ENCODE peak calls at places on chromosomes 16 and 17, in five cellular contexts. One of them, this sample, is unnamed. For H3K9me3, the result is how much of the 10 kb centered on the place peaks cover.

GRCh38 chr16:58333937-58334336 is 39.1 kb upstream of the PRSS54 start:
- DNase-seq in heart right ventricle: no peak
- DNase-seq in H9: no peak
- DNase-seq in AG04450: no peak
- DNase-seq in heart left ventricle: no peak
- DNase-seq in this sample: no peak

GRCh38 chr17:75631353-75631752 is 1.9 kb upstream of the SMIM5 start:
- DNase-seq in heart right ventricle: no peak
- DNase-seq in H9: no peak
- DNase-seq in heart left ventricle: no peak
- DNase-seq in AG04450: no peak
- DNase-seq in this sample: no peak

GRCh38 chr17:80024206-80024972 is 11.3 kb downstream of the TBC1D16 start:
- DNase-seq in heart right ventricle: no peak
- DNase-seq in heart left ventricle: no peak
- DNase-seq in AG04450: no peak
- DNase-seq in H9: no peak
- DNase-seq in this sample: no peak

GRCh38 chr17:29648005-29648404 is 25.3 kb upstream of the CORO6 start:
- DNase-seq in H9: no peak
- DNase-seq in AG04450: no peak
- DNase-seq in heart right ventricle: no peak
- DNase-seq in heart left ventricle: no peak
- DNase-seq in this sample: no peak

GRCh38 chr17:41919165-41919817 is 540 bp upstream of the ACLY start:
- DNase-seq in heart left ventricle: no peak
- DNase-seq in heart right ventricle: no peak
- DNase-seq in AG04450: no peak
- DNase-seq in H9: peak
- DNase-seq in this sample: peak

GRCh38 chr16:84763164-84763563 is 56.6 kb upstream of the CRISPLD2 start:
- DNase-seq in H9: no peak
- DNase-seq in heart left ventricle: no peak
- DNase-seq in AG04450: no peak
- DNase-seq in heart right ventricle: no peak
- DNase-seq in this sample: no peak

GRCh38 chr17:34163681-34164080 is 91.4 kb upstream of the CCL2 start:
- DNase-seq in AG04450: no peak
- DNase-seq in heart left ventricle: no peak
- DNase-seq in H9: peak
- DNase-seq in heart right ventricle: no peak
- DNase-seq in this sample: no peak

GRCh38 chr16:89370601-89371000 is 119.8 kb downstream of the ANKRD11 start:
- DNase-seq in AG04450: no peak
- DNase-seq in H9: no peak
- DNase-seq in heart left ventricle: no peak
- DNase-seq in heart right ventricle: no peak
- DNase-seq in this sample: no peak

GRCh38 chr17:17841620-17842025 is 4.8 kb upstream of the SREBF1 start:
- DNase-seq in H9: peak
- DNase-seq in heart left ventricle: peak
- DNase-seq in AG04450: no peak
- DNase-seq in heart right ventricle: peak
- DNase-seq in this sample: no peak

GRCh38 chr16:27311897-27312303 is 1.9 kb upstream of the IL4R start:
- DNase-seq in heart left ventricle: no peak
- DNase-seq in AG04450: no peak
- DNase-seq in H9: no peak
- DNase-seq in heart right ventricle: no peak
- DNase-seq in this sample: no peak

GRCh38 chr17:82528484-82529265 is 9.1 kb downstream of the FOXK2 start:
- DNase-seq in heart right ventricle: peak
- DNase-seq in AG04450: no peak
- DNase-seq in H9: peak
- DNase-seq in heart left ventricle: peak
- DNase-seq in this sample: no peak

GRCh38 chr17:323181-323580 is 29.4 kb downstream of the RPH3AL start:
- DNase-seq in heart right ventricle: no peak
- DNase-seq in H9: no peak
- DNase-seq in heart left ventricle: no peak
- DNase-seq in AG04450: no peak
- DNase-seq in this sample: no peak

GRCh38 chr17:9239260-9239820 is 218.0 kb downstream of the NTN1 start:
- DNase-seq in heart left ventricle: no peak
- DNase-seq in AG04450: no peak
- DNase-seq in heart right ventricle: no peak
- DNase-seq in H9: peak
- DNase-seq in this sample: no peak

GRCh38 chr17:78407387-78407990 is 29.0 kb downstream of the PGS1 start:
- DNase-seq in heart right ventricle: no peak
- DNase-seq in heart left ventricle: no peak
- DNase-seq in H9: no peak
- DNase-seq in AG04450: no peak
- DNase-seq in this sample: no peak

GRCh38 chr16:84520778-84521770 is 16.6 kb upstream of the MEAK7 start:
- DNase-seq in AG04450: no peak
- DNase-seq in heart right ventricle: no peak
- DNase-seq in heart left ventricle: no peak
- DNase-seq in H9: no peak
- DNase-seq in this sample: no peak

GRCh38 chr17:60094754-60095153 is 16.0 kb upstream of the HEATR6 start:
- DNase-seq in heart right ventricle: no peak
- DNase-seq in heart left ventricle: no peak
- DNase-seq in AG04450: no peak
- DNase-seq in H9: no peak
- DNase-seq in this sample: no peak

GRCh38 chr16:19874816-19875546 is 9.7 kb downstream of the GPRC5B start:
- DNase-seq in AG04450: no peak
- DNase-seq in heart right ventricle: no peak
- DNase-seq in H9: no peak
- DNase-seq in heart left ventricle: no peak
- DNase-seq in this sample: no peak

GRCh38 chr17:63082273-63082861 is 116.3 kb downstream of the TANC2 start:
- DNase-seq in H9: no peak
- DNase-seq in heart left ventricle: no peak
- DNase-seq in AG04450: peak
- DNase-seq in heart right ventricle: no peak
- DNase-seq in this sample: no peak

GRCh38 chr17:62135742-62136141 is 70.7 kb upstream of the MED13 start:
- DNase-seq in AG04450: no peak
- DNase-seq in H9: no peak
- DNase-seq in heart left ventricle: no peak
- DNase-seq in heart right ventricle: no peak
- DNase-seq in this sample: no peak

GRCh38 chr16:10558305-10558704 is 22.1 kb downstream of the EMP2 start:
- DNase-seq in heart left ventricle: no peak
- DNase-seq in heart right ventricle: no peak
- DNase-seq in AG04450: no peak
- DNase-seq in H9: no peak
- DNase-seq in this sample: no peak

GRCh38 chr17:18155179-18155578 is 28.4 kb upstream of the ALKBH5 start:
- DNase-seq in AG04450: no peak
- DNase-seq in H9: no peak
- DNase-seq in heart right ventricle: no peak
- DNase-seq in heart left ventricle: no peak
- DNase-seq in this sample: no peak

GRCh38 chr16:19520861-19521331 is 1.0 kb downstream of the GDE1 start:
- DNase-seq in AG04450: no peak
- DNase-seq in heart left ventricle: no peak
- DNase-seq in heart right ventricle: no peak
- DNase-seq in H9: no peak
- DNase-seq in this sample: no peak

GRCh38 chr16:79081292-79082066 is 519.1 kb downstream of the MAF start:
- DNase-seq in AG04450: no peak
- DNase-seq in heart right ventricle: no peak
- DNase-seq in H9: no peak
- DNase-seq in heart left ventricle: no peak
- DNase-seq in this sample: no peak

GRCh38 chr16:89923640-89924297 is 627 bp downstream of the TUBB3 start:
- DNase-seq in heart left ventricle: no peak
- DNase-seq in AG04450: no peak
- DNase-seq in heart right ventricle: no peak
- DNase-seq in H9: peak
- DNase-seq in this sample: no peak

GRCh38 chr17:83096401-83097220 is 17.2 kb downstream of the METRNL start:
- DNase-seq in heart left ventricle: no peak
- DNase-seq in heart right ventricle: no peak
- DNase-seq in AG04450: no peak
- DNase-seq in H9: no peak
- DNase-seq in this sample: no peak

GRCh38 chr16:48613061-48613957 is 3.3 kb upstream of the N4BP1 start:
- DNase-seq in heart right ventricle: no peak
- DNase-seq in AG04450: peak
- DNase-seq in H9: no peak
- DNase-seq in heart left ventricle: no peak
- DNase-seq in this sample: no peak

GRCh38 chr16:74439685-74440084 is 18.4 kb upstream of the CLEC18B start:
- DNase-seq in heart left ventricle: no peak
- DNase-seq in heart right ventricle: no peak
- DNase-seq in H9: no peak
- DNase-seq in AG04450: no peak
- DNase-seq in this sample: no peak

GRCh38 chr17:43316522-43317142 is 82.2 kb upstream of the ARL4D start:
- DNase-seq in heart right ventricle: no peak
- DNase-seq in heart left ventricle: no peak
- DNase-seq in AG04450: no peak
- DNase-seq in H9: peak
- DNase-seq in this sample: no peak

GRCh38 chr17:16926591-16927451 is 45.1 kb downstream of the TNFRSF13B start:
- DNase-seq in heart right ventricle: no peak
- DNase-seq in AG04450: no peak
- DNase-seq in H9: no peak
- DNase-seq in heart left ventricle: no peak
- DNase-seq in this sample: no peak

GRCh38 chr17:46154151-46154816 is 38.9 kb downstream of the KANSL1 start:
- DNase-seq in AG04450: no peak
- DNase-seq in heart left ventricle: no peak
- DNase-seq in H9: no peak
- DNase-seq in heart right ventricle: no peak
- DNase-seq in this sample: no peak

GRCh38 chr17:64938925-64939474 is 19.7 kb upstream of the LRRC37A3 start:
- DNase-seq in AG04450: no peak
- DNase-seq in heart right ventricle: peak
- DNase-seq in H9: peak
- DNase-seq in heart left ventricle: peak
- DNase-seq in this sample: no peak

GRCh38 chr16:9091867-9092281 is 430 bp downstream of the HAPSTR1 start:
- DNase-seq in H9: no peak
- DNase-seq in heart right ventricle: peak
- DNase-seq in AG04450: no peak
- DNase-seq in heart left ventricle: peak
- DNase-seq in this sample: no peak

GRCh38 chr17:21379080-21379711 is 3.0 kb downstream of the KCNJ12 start:
- DNase-seq in heart left ventricle: peak
- DNase-seq in heart right ventricle: peak
- DNase-seq in H9: no peak
- DNase-seq in AG04450: no peak
- DNase-seq in this sample: no peak

GRCh38 chr17:19382581-19383444 is 4.2 kb downstream of the MFAP4 start:
- DNase-seq in H9: no peak
- DNase-seq in heart left ventricle: no peak
- DNase-seq in heart right ventricle: no peak
- DNase-seq in AG04450: no peak
- DNase-seq in this sample: no peak

GRCh38 chr17:19384723-19385391 is 2.1 kb downstream of the MFAP4 start:
- DNase-seq in heart left ventricle: peak
- DNase-seq in heart right ventricle: peak
- DNase-seq in H9: no peak
- DNase-seq in AG04450: peak
- DNase-seq in this sample: no peak

GRCh38 chr17:19381741-19382444 is 3.6 kb downstream of the MAPK7 start:
- DNase-seq in H9: no peak
- DNase-seq in heart left ventricle: no peak
- DNase-seq in heart right ventricle: no peak
- DNase-seq in AG04450: no peak
- DNase-seq in this sample: no peak

GRCh38 chr17:19386276-19386863 is 620 bp downstream of the MFAP4 start:
- DNase-seq in heart right ventricle: no peak
- DNase-seq in H9: no peak
- DNase-seq in AG04450: peak
- DNase-seq in heart left ventricle: no peak
- DNase-seq in this sample: no peak

GRCh38 chr17:19383681-19384470 is 3.1 kb downstream of the MFAP4 start:
- DNase-seq in heart left ventricle: no peak
- DNase-seq in AG04450: no peak
- DNase-seq in H9: no peak
- DNase-seq in heart right ventricle: no peak
- DNase-seq in this sample: no peak
- H3K27ac ChIP-seq in heart left ventricle: peak
- H3K27ac ChIP-seq in AG04450: peak
- H3K27ac ChIP-seq in H9: no peak
- H3K27ac ChIP-seq in heart right ventricle: peak
- H3K27ac ChIP-seq in this sample: no peak

GRCh38 chr16:31331141-31331764 is 23.7 kb upstream of the ITGAX start:
- DNase-seq in heart right ventricle: no peak
- DNase-seq in heart left ventricle: no peak
- DNase-seq in H9: peak
- DNase-seq in AG04450: no peak
- DNase-seq in this sample: no peak
- H3K9me3 ChIP-seq in heart right ventricle: under half
- H3K9me3 ChIP-seq in heart left ventricle: under half
- H3K9me3 ChIP-seq in H9: under half
- H3K9me3 ChIP-seq in AG04450: under half
- H3K9me3 ChIP-seq in this sample: under half

DNA sequence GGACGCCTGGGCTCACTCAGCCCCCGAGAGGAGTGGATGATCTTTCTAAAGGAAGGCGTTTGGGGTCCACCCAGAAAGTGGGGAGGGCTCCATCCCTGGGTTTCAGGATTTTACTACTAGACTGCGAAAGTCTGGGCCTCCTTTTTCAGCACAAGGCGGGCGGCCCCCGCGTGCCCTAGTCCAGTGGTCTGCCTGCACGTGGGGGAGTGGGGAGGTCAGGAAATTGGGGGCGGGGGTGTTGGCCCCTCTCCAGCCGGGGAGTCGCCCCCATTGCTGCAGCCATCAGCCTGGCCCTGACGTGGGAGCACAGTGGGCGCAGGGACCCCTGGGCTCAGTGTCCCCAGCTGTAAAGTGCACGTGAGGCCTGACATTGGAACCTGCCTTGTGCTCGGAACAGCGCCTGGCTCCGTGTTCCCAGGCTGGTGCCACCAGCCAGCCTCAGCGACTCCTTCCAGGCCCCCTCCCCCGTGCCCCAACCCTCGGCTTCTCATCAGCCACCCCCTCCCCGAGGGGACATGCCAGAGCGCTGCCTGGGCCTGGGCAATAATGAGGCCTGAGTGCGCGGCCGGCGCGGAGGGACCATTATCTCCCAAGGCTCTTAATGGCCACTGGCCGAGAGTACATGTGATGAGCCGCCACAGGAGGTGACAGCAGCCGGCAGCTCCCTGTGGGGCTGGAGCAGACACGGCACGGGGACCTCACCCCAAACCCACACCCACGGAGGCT is 2.4 kb upstream of the C1QTNF8 start:
- DNase-seq in heart left ventricle: no peak
- DNase-seq in H9: no peak
- DNase-seq in AG04450: no peak
- DNase-seq in heart right ventricle: no peak
- DNase-seq in this sample: no peak
- H3K27ac ChIP-seq in heart left ventricle: peak
- H3K27ac ChIP-seq in H9: no peak
- H3K27ac ChIP-seq in AG04450: no peak
- H3K27ac ChIP-seq in heart right ventricle: peak
- H3K27ac ChIP-seq in this sample: no peak

GRCh38 chr16:35747658-35748455 is 2288.4 kb downstream of the TP53TG3F start:
- DNase-seq in heart left ventricle: no peak
- DNase-seq in AG04450: no peak
- DNase-seq in H9: no peak
- DNase-seq in heart right ventricle: no peak
- DNase-seq in this sample: no peak
- H3K9me3 ChIP-seq in heart left ventricle: under half
- H3K9me3 ChIP-seq in AG04450: half or more
- H3K9me3 ChIP-seq in H9: half or more
- H3K9me3 ChIP-seq in heart right ventricle: under half
- H3K9me3 ChIP-seq in this sample: under half

This sample was measured in iPS DF 6.9.